ENCODE peak calls at places on chromosomes 3 and 15, in six cellular contexts. A is K562, R is A549, J is GM12878, Z is HepG2, F is upper lobe of left lung. S is an unnamed sample.

GRCh38 chr3:44208568-44208967 is 33.1 kb upstream of the TOPAZ1 start:
- ATAC-seq in A (no peak), R (no peak), J (no peak), Z (no peak), F (no peak), S (no peak)

GRCh38 chr15:40367038-40367672 is 9.1 kb downstream of the DISP2 start:
- ATAC-seq in A (no peak), R (no peak), J (no peak), Z (no peak), F (no peak), S (no peak)

GRCh38 chr3:65689436-65689835 is 349.3 kb downstream of the MAGI1 start:
- ATAC-seq in A (peak; percentile 36), R (no peak), J (no peak), Z (peak; percentile 42), F (no peak), S (no peak)

GRCh38 chr3:147395975-147396708 is 10.2 kb downstream of the ZIC4 start:
- ATAC-seq in A (no peak), R (no peak), J (no peak), Z (no peak), F (no peak), S (no peak)

GRCh38 chr15:25136119-25136518 is 181.3 kb downstream of the SNRPN start:
- ATAC-seq in A (peak; percentile 47), R (no peak), J (no peak), Z (peak; percentile 62), F (no peak), S (no peak)

GRCh38 chr3:49333091-49333490 is 6.8 kb downstream of the USP4 start:
- ATAC-seq in A (no peak), R (no peak), J (no peak), Z (no peak), F (peak; percentile 82), S (peak; percentile 53)

GRCh38 chr15:28942046-28942445 is 56.3 kb downstream of the APBA2 start:
- ATAC-seq in A (no peak), R (no peak), J (no peak), Z (no peak), F (no peak), S (no peak)

GRCh38 chr3:129599607-129600006 is 6.9 kb downstream of the PLXND1 start:
- ATAC-seq in A (peak; percentile 65), R (no peak), J (no peak), Z (no peak), F (no peak), S (peak; percentile 14)

GRCh38 chr15:51755790-51756189 is 4.4 kb downstream of the TMOD2 start:
- ATAC-seq in A (no peak), R (no peak), J (no peak), Z (no peak), F (no peak), S (no peak)

GRCh38 chr15:43777293-43777819 is 590 bp upstream of the ELL3 start:
- ATAC-seq in A (peak; percentile 74), R (peak; percentile 72), J (peak; percentile 86), Z (peak; percentile 67), F (peak; percentile 91), S (peak; percentile 91)
- TF ChIP-seq EP300 in A (no peak), R (no peak), J (no peak), Z (no peak), F (no peak), S (no peak)

GRCh38 chr3:51391075-51391565 is at the start of gene RBM15B:
- ATAC-seq in A (peak; percentile 93), R (peak; percentile 88), J (peak; percentile 96), Z (peak; percentile 89), F (peak; percentile 97), S (peak; percentile 96)
- TF ChIP-seq EP300 in A (no peak), R (no peak), J (no peak), Z (no peak), F (no peak), S (no peak)

DNA sequence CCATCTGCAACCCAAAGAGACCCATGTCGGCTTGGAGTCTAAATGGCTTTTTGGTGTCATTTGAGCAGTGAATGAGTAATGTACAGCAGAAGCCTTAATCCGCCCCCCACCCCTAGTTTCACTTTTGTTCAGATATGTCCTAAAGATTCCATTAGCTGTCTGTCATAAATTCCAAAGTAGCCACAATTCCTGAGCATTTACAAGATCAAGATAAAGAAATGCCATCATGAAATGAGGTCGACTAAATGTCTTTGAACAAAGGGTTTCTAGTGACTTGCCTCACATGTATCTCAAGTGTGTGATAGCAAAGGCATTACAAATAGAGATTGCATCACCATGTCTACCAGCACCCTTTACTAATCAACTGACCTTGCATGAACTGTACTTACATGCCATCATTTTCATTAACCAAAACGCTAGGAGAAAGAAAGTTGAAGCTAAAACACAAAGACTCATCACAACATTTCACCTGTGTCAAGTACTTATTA is 123.8 kb upstream of the PHLDB2 start:
- ATAC-seq in A (no peak), R (peak; percentile 49), J (no peak), Z (no peak), F (peak; percentile 63), S (peak; percentile 52)
- TF ChIP-seq EP300 in A (no peak), R (peak; percentile 89), J (no peak), Z (peak; percentile 74), F (no peak), S (no peak)

DNA sequence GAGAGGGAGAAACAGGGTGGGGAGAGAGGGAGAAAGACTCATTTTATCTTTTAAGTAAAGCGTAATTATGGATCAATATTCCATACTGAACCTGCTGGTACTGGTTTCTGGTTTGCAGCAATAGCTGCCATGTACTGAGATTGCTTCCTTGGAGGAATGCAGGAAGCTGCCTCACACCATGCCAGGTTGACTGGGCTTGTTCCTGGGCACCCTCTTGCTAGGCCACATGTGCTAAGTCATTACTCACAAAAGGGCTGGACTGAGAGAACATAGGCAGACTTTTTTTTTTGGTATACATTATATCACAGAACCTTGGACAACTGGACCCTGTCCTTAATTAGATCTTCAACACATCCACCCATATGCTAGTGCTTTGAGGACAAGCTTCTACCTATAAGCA is 193.4 kb downstream of the ZNF621 start:
- ATAC-seq in A (no peak), R (no peak), J (peak; percentile 69), Z (no peak), F (no peak), S (no peak)
- TF ChIP-seq EP300 in A (no peak), R (no peak), J (no peak), Z (no peak), F (no peak), S (no peak)

GRCh38 chr3:135905058-135905724 is 60.3 kb upstream of the PPP2R3A start:
- ATAC-seq in A (no peak), R (no peak), J (no peak), Z (no peak), F (no peak), S (no peak)
- TF ChIP-seq EP300 in A (no peak), R (no peak), J (no peak), Z (no peak), F (no peak), S (no peak)

S was measured in gastroesophageal sphincter.